ENCODE peak calls at places on chromosomes 3 and 15, in nine cellular contexts. V is CD8-positive, alpha-beta T cell; N is mesothelial cell of epicardium; Z is suprapubic skin; T is GM20000; Q is epithelial cell of esophagus; W is neural crest cell; B is fibroblast of lung; O is tibial nerve. U is an unnamed sample.

GRCh38 chr15:92650256-92650655 is 5.3 kb downstream of the FAM174B start:
- DNase-seq in V (no peak), N (peak), Z (no peak), T (no peak), Q (no peak), W (no peak), B (peak), O (no peak), U (no peak)

GRCh38 chr15:42157981-42158765 is 1.7 kb upstream of the PLA2G4F start:
- DNase-seq in V (no peak), N (no peak), Z (peak), T (no peak), Q (peak), W (no peak), B (peak), O (no peak), U (no peak)

GRCh38 chr15:63246691-63247464 is 30.5 kb upstream of the APH1B start:
- DNase-seq in V (no peak), N (no peak), Z (no peak), T (no peak), Q (peak), W (no peak), B (peak), O (peak), U (no peak)

GRCh38 chr3:104901396-104901795 is 465.3 kb upstream of the ALCAM start:
- DNase-seq in V (no peak), N (no peak), Z (no peak), T (no peak), Q (no peak), W (no peak), B (no peak), O (no peak), U (no peak)

GRCh38 chr3:127964053-127964452 is 49.0 kb downstream of the KBTBD12 start:
- DNase-seq in V (no peak), N (no peak), Z (no peak), T (no peak), Q (peak), W (no peak), B (peak), O (no peak), U (no peak)

GRCh38 chr3:52704611-52705437 is 767 bp downstream of the GLT8D1 start:
- DNase-seq in V (no peak), N (no peak), Z (no peak), T (peak), Q (peak), W (no peak), B (peak), O (peak), U (peak)

GRCh38 chr3:62142696-62143095 is 230.7 kb downstream of the FEZF2 start:
- DNase-seq in V (no peak), N (no peak), Z (no peak), T (no peak), Q (no peak), W (no peak), B (no peak), O (no peak), U (no peak)

GRCh38 chr3:52339612-52340011 is 23.5 kb downstream of the DNAH1 start:
- DNase-seq in V (peak), N (no peak), Z (no peak), T (peak), Q (peak), W (peak), B (peak), O (peak), U (peak)

GRCh38 chr3:150722267-150722666 is 18.5 kb upstream of the ERICH6 start:
- DNase-seq in V (no peak), N (no peak), Z (no peak), T (no peak), Q (no peak), W (no peak), B (no peak), O (no peak), U (no peak)

GRCh38 chr3:188948658-188949400 is 222.9 kb upstream of the TPRG1 start:
- DNase-seq in V (no peak), N (no peak), Z (no peak), T (no peak), Q (peak), W (no peak), B (peak), O (peak), U (no peak)

GRCh38 chr3:58529516-58530353 is 7.3 kb downstream of the ACOX2 start:
- DNase-seq in V (no peak), N (no peak), Z (no peak), T (no peak), Q (no peak), W (peak), B (no peak), O (peak), U (peak)

GRCh38 chr15:89654311-89654761 is 931 bp downstream of the KIF7 start:
- DNase-seq in V (no peak), N (no peak), Z (peak), T (no peak), Q (peak), W (no peak), B (peak), O (no peak), U (no peak)

GRCh38 chr3:60792287-60792852 is 458.9 kb downstream of the FHIT start:
- DNase-seq in V (no peak), N (no peak), Z (no peak), T (no peak), Q (no peak), W (no peak), B (no peak), O (no peak), U (no peak)

GRCh38 chr3:177893321-177893720 is 642.9 kb upstream of the KCNMB2 start:
- DNase-seq in V (no peak), N (no peak), Z (no peak), T (no peak), Q (no peak), W (no peak), B (no peak), O (no peak), U (no peak)

GRCh38 chr3:129106866-129107565 is 14.6 kb downstream of the RAB43 start:
- DNase-seq in V (no peak), N (no peak), Z (no peak), T (no peak), Q (no peak), W (no peak), B (no peak), O (no peak), U (no peak)

GRCh38 chr15:80835338-80835737 is 56.2 kb downstream of the CEMIP start:
- DNase-seq in V (no peak), N (no peak), Z (no peak), T (no peak), Q (no peak), W (no peak), B (no peak), O (no peak), U (no peak)

GRCh38 chr3:115354010-115354409 is 206.9 kb upstream of the ZBTB20 start:
- DNase-seq in V (no peak), N (no peak), Z (no peak), T (no peak), Q (no peak), W (no peak), B (no peak), O (no peak), U (no peak)

GRCh38 chr3:44883213-44883955 is 9.0 kb downstream of the TGM4 start:
- DNase-seq in V (no peak), N (no peak), Z (no peak), T (no peak), Q (peak), W (no peak), B (no peak), O (no peak), U (no peak)
- TF ChIP-seq CTCF in V (no peak), N (no peak), Z (no peak), T (no peak), Q (no peak), W (peak), B (no peak), O (no peak), U (no peak)

GRCh38 chr3:63611382-63611781 is 41.1 kb upstream of the SNTN start:
- DNase-seq in V (no peak), N (no peak), Z (no peak), T (no peak), Q (no peak), W (no peak), B (no peak), O (no peak), U (no peak)
- TF ChIP-seq CTCF in V (no peak), N (no peak), Z (no peak), T (no peak), Q (no peak), W (no peak), B (no peak), O (no peak), U (no peak)

GRCh38 chr15:69592954-69593353 is 140.3 kb downstream of the RPLP1 start:
- DNase-seq in V (no peak), N (no peak), Z (no peak), T (no peak), Q (no peak), W (no peak), B (no peak), O (no peak), U (no peak)
- TF ChIP-seq CTCF in V (no peak), N (no peak), Z (no peak), T (no peak), Q (peak), W (no peak), B (no peak), O (no peak), U (no peak)

GRCh38 chr3:81869380-81869779 is 107.9 kb upstream of the GBE1 start:
- DNase-seq in V (no peak), N (no peak), Z (no peak), T (no peak), Q (no peak), W (no peak), B (no peak), O (no peak), U (no peak)

GRCh38 chr3:81868597-81868996 is 107.2 kb upstream of the GBE1 start:
- DNase-seq in V (no peak), N (no peak), Z (no peak), T (no peak), Q (no peak), W (no peak), B (no peak), O (no peak), U (no peak)

GRCh38 chr3:81872566-81872965 is 111.1 kb upstream of the GBE1 start:
- DNase-seq in V (no peak), N (no peak), Z (no peak), T (no peak), Q (no peak), W (no peak), B (peak), O (no peak), U (no peak)

GRCh38 chr3:81874738-81875137 is 113.3 kb upstream of the GBE1 start:
- DNase-seq in V (no peak), N (no peak), Z (no peak), T (no peak), Q (peak), W (no peak), B (no peak), O (no peak), U (no peak)

DNA sequence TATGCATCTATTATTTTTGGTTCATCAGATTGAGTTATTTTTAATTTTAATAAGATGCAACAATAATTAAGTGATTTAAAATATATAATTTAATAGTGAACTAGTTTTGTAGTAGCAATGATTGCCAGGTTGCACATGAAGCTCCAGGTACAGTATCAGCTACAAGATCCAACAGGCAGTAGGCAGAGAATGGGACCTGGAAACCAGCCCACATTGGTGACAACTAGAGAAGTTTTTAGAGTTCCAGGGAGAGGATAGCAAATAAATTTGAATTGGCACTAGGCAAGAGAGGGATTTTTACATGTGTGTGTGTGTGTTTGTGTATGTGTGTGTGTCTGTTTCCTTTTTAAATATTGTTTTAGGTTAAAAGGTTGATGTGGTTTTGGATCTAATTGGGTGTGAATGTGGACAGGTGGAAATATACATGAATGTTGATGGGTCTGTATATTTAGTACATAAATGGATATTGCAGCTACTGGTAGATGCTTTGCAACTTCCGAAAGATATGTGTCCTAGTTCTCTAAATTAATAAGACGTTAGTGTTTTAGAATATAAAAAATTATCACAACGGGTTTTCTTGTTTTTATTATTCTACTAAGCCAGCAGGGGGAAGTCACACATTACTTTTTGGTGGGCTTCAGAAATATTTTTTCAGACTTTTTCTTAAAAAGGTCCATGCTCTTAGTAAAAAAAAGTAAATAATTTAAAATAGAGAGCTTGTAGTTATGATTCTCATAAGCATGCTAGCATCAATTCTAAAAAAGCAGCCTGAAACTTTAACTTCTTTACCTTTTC is 110.1 kb upstream of the GBE1 start:
- DNase-seq in V (no peak), N (no peak), Z (no peak), T (no peak), Q (no peak), W (no peak), B (peak), O (no peak), U (no peak)
- TF ChIP-seq CTCF in V (no peak), N (peak), Z (no peak), T (no peak), Q (no peak), W (peak), B (no peak), O (no peak), U (peak)

DNA sequence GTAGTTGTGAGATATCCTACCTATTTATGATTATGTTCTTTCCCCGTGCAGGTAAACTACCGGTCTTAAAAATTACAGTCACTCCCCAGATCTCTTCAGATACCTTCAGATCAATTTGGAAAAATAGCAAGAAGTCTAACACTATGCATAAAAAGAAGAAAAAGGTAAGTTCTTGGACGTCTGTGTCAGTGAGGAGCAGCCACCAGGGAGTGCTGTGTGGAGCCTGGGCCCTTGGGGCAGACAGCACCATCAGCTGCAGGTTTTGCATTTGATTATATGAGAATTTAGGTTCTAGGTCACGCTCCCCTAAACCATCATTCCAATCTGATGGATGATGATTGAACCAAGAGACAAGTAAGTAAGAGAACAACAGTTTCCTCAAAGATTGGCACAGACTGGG is 8.9 kb upstream of the RNF7 start:
- DNase-seq in V (no peak), N (no peak), Z (no peak), T (no peak), Q (no peak), W (no peak), B (no peak), O (no peak), U (no peak)
- TF ChIP-seq CTCF in V (no peak), N (no peak), Z (no peak), T (no peak), Q (peak), W (peak), B (no peak), O (no peak), U (no peak)

GRCh38 chr3:65785065-65785645 is 253.6 kb downstream of the MAGI1 start:
- DNase-seq in V (no peak), N (no peak), Z (no peak), T (peak), Q (peak), W (no peak), B (peak), O (peak), U (peak)
- TF ChIP-seq CTCF in V (no peak), N (peak), Z (peak), T (peak), Q (peak), W (peak), B (peak), O (peak), U (peak)

GRCh38 chr15:66681395-66681794 is 20.6 kb upstream of the SMAD6 start:
- DNase-seq in V (no peak), N (no peak), Z (no peak), T (no peak), Q (no peak), W (no peak), B (no peak), O (no peak), U (no peak)

GRCh38 chr15:66682865-66683264 is 19.2 kb upstream of the SMAD6 start:
- DNase-seq in V (no peak), N (no peak), Z (no peak), T (no peak), Q (peak), W (no peak), B (peak), O (no peak), U (no peak)

GRCh38 chr15:66682246-66682645 is 19.8 kb upstream of the SMAD6 start:
- DNase-seq in V (no peak), N (no peak), Z (no peak), T (no peak), Q (no peak), W (no peak), B (no peak), O (no peak), U (no peak)

GRCh38 chr15:66684136-66684681 is 17.8 kb upstream of the SMAD6 start:
- DNase-seq in V (no peak), N (no peak), Z (no peak), T (no peak), Q (peak), W (no peak), B (no peak), O (no peak), U (no peak)

GRCh38 chr15:66685638-66686150 is 16.3 kb upstream of the SMAD6 start:
- DNase-seq in V (no peak), N (no peak), Z (no peak), T (no peak), Q (no peak), W (no peak), B (peak), O (no peak), U (no peak)
- TF ChIP-seq CTCF in V (no peak), N (peak), Z (no peak), T (no peak), Q (no peak), W (peak), B (peak), O (peak), U (peak)

GRCh38 chr15:74213858-74214284 is 11.3 kb upstream of the STRA6 start:
- DNase-seq in V (no peak), N (no peak), Z (no peak), T (no peak), Q (no peak), W (peak), B (no peak), O (no peak), U (peak)

GRCh38 chr15:74210729-74211128 is 8.1 kb upstream of the STRA6 start:
- DNase-seq in V (no peak), N (no peak), Z (no peak), T (no peak), Q (no peak), W (no peak), B (no peak), O (no peak), U (no peak)

GRCh38 chr15:74211656-74212055 is 9.1 kb upstream of the STRA6 start:
- DNase-seq in V (no peak), N (no peak), Z (no peak), T (no peak), Q (no peak), W (no peak), B (no peak), O (no peak), U (no peak)

GRCh38 chr15:74214324-74215021 is 11.9 kb upstream of the STRA6 start:
- DNase-seq in V (no peak), N (no peak), Z (no peak), T (no peak), Q (no peak), W (no peak), B (no peak), O (no peak), U (no peak)

DNA sequence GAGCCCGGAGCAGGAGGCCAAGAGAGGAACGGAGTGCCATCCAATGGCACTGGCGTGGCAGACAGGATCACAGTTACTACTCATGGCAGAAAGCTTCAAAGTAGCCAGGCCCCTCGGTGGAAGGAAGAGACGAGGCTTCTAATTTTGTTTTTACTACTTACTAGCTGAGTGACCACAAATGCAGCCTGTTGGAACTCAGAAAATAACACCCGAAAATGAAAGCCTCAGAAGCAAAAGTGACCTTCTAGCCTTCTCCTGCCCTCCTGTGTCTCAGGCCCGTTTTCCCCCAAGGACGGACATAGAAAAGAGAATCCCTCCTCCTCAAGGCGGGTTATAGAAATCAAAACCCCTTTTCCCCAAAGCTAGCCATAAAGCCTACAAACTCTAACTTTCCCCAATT is 9.9 kb upstream of the STRA6 start:
- DNase-seq in V (no peak), N (no peak), Z (no peak), T (peak), Q (no peak), W (no peak), B (no peak), O (no peak), U (no peak)
- TF ChIP-seq CTCF in V (no peak), N (no peak), Z (no peak), T (no peak), Q (no peak), W (no peak), B (no peak), O (no peak), U (no peak)